ENCODE peak calls at places on chromosomes 12 and 14, in five cellular contexts. One of them, this sample, is unnamed.

GRCh38 chr14:93184391-93185332 is at the start of the genes LYSET and MOAP1:
- DNase-seq in uterus: peak
- DNase-seq in A549: peak
- DNase-seq in dorsolateral prefrontal cortex: peak
- DNase-seq in cardiac fibroblast: peak
- DNase-seq in this sample: peak

GRCh38 chr14:69657961-69658360 is 46.6 kb downstream of the SUSD6 start:
- DNase-seq in A549: no peak
- DNase-seq in uterus: no peak
- DNase-seq in cardiac fibroblast: peak
- DNase-seq in dorsolateral prefrontal cortex: no peak
- DNase-seq in this sample: peak

GRCh38 chr12:55718020-55718419 is 2.2 kb upstream of the RDH5 start:
- DNase-seq in uterus: no peak
- DNase-seq in cardiac fibroblast: peak
- DNase-seq in A549: no peak
- DNase-seq in dorsolateral prefrontal cortex: no peak
- DNase-seq in this sample: no peak

GRCh38 chr12:122895757-122896636 is at the start of gene VPS37B:
- DNase-seq in uterus: peak
- DNase-seq in cardiac fibroblast: peak
- DNase-seq in dorsolateral prefrontal cortex: peak
- DNase-seq in A549: peak
- DNase-seq in this sample: peak

GRCh38 chr14:71478542-71478941 is 453.7 kb upstream of the RGS6 start:
- DNase-seq in A549: no peak
- DNase-seq in uterus: no peak
- DNase-seq in dorsolateral prefrontal cortex: no peak
- DNase-seq in cardiac fibroblast: peak
- DNase-seq in this sample: no peak

GRCh38 chr14:30681752-30682355 is 59.7 kb downstream of the SCFD1 start:
- DNase-seq in uterus: no peak
- DNase-seq in A549: peak
- DNase-seq in cardiac fibroblast: peak
- DNase-seq in dorsolateral prefrontal cortex: no peak
- DNase-seq in this sample: no peak

GRCh38 chr12:12032771-12033588 is 37.8 kb upstream of the BCL2L14 start:
- DNase-seq in uterus: peak
- DNase-seq in cardiac fibroblast: peak
- DNase-seq in A549: peak
- DNase-seq in dorsolateral prefrontal cortex: peak
- DNase-seq in this sample: peak

GRCh38 chr14:23090254-23090636 is 4.7 kb downstream of the ACIN1 start:
- DNase-seq in uterus: no peak
- DNase-seq in cardiac fibroblast: no peak
- DNase-seq in dorsolateral prefrontal cortex: no peak
- DNase-seq in A549: no peak
- DNase-seq in this sample: peak

GRCh38 chr14:23185046-23185445 is 1.6 kb upstream of the SLC7A8 start:
- DNase-seq in dorsolateral prefrontal cortex: no peak
- DNase-seq in A549: no peak
- DNase-seq in cardiac fibroblast: peak
- DNase-seq in uterus: no peak
- DNase-seq in this sample: no peak

GRCh38 chr12:54948171-54948570 is 36.4 kb downstream of the TESPA1 start:
- DNase-seq in cardiac fibroblast: no peak
- DNase-seq in dorsolateral prefrontal cortex: no peak
- DNase-seq in uterus: no peak
- DNase-seq in A549: no peak
- DNase-seq in this sample: no peak

GRCh38 chr12:6093764-6094163 is 30.7 kb downstream of the VWF start:
- DNase-seq in A549: peak
- DNase-seq in uterus: no peak
- DNase-seq in cardiac fibroblast: no peak
- DNase-seq in dorsolateral prefrontal cortex: no peak
- DNase-seq in this sample: no peak

GRCh38 chr14:70168401-70168800 is 20.4 kb downstream of the SLC8A3 start:
- DNase-seq in dorsolateral prefrontal cortex: no peak
- DNase-seq in A549: no peak
- DNase-seq in uterus: no peak
- DNase-seq in cardiac fibroblast: no peak
- DNase-seq in this sample: no peak

GRCh38 chr14:65069874-65070709 is 32.2 kb downstream of the MAX start:
- DNase-seq in cardiac fibroblast: no peak
- DNase-seq in A549: no peak
- DNase-seq in uterus: no peak
- DNase-seq in dorsolateral prefrontal cortex: no peak
- DNase-seq in this sample: peak

GRCh38 chr14:106185837-106186233 is 659.5 kb downstream of the TMEM121 start:
- DNase-seq in uterus: no peak
- DNase-seq in dorsolateral prefrontal cortex: no peak
- DNase-seq in cardiac fibroblast: no peak
- DNase-seq in A549: no peak
- DNase-seq in this sample: no peak

GRCh38 chr14:91245029-91245428 is 525 bp upstream of the GPR68 start:
- DNase-seq in uterus: no peak
- DNase-seq in A549: no peak
- DNase-seq in dorsolateral prefrontal cortex: no peak
- DNase-seq in cardiac fibroblast: no peak
- DNase-seq in this sample: no peak

GRCh38 chr14:87869619-87870583 is 123.1 kb downstream of the GALC start:
- DNase-seq in dorsolateral prefrontal cortex: no peak
- DNase-seq in A549: no peak
- DNase-seq in cardiac fibroblast: no peak
- DNase-seq in uterus: peak
- DNase-seq in this sample: no peak

GRCh38 chr12:51339750-51340149 is 6.7 kb downstream of the CELA1 start:
- DNase-seq in dorsolateral prefrontal cortex: no peak
- DNase-seq in cardiac fibroblast: no peak
- DNase-seq in A549: no peak
- DNase-seq in uterus: no peak
- DNase-seq in this sample: no peak

GRCh38 chr12:51342416-51342815 is 4.1 kb downstream of the CELA1 start:
- DNase-seq in cardiac fibroblast: no peak
- DNase-seq in A549: no peak
- DNase-seq in dorsolateral prefrontal cortex: no peak
- DNase-seq in uterus: no peak
- DNase-seq in this sample: no peak

GRCh38 chr12:51343201-51343600 is 3.3 kb downstream of the CELA1 start:
- DNase-seq in dorsolateral prefrontal cortex: no peak
- DNase-seq in cardiac fibroblast: no peak
- DNase-seq in uterus: no peak
- DNase-seq in A549: no peak
- DNase-seq in this sample: no peak

GRCh38 chr12:51345681-51346080 is 798 bp downstream of the CELA1 start:
- DNase-seq in dorsolateral prefrontal cortex: no peak
- DNase-seq in A549: no peak
- DNase-seq in uterus: no peak
- DNase-seq in cardiac fibroblast: peak
- DNase-seq in this sample: no peak

DNA sequence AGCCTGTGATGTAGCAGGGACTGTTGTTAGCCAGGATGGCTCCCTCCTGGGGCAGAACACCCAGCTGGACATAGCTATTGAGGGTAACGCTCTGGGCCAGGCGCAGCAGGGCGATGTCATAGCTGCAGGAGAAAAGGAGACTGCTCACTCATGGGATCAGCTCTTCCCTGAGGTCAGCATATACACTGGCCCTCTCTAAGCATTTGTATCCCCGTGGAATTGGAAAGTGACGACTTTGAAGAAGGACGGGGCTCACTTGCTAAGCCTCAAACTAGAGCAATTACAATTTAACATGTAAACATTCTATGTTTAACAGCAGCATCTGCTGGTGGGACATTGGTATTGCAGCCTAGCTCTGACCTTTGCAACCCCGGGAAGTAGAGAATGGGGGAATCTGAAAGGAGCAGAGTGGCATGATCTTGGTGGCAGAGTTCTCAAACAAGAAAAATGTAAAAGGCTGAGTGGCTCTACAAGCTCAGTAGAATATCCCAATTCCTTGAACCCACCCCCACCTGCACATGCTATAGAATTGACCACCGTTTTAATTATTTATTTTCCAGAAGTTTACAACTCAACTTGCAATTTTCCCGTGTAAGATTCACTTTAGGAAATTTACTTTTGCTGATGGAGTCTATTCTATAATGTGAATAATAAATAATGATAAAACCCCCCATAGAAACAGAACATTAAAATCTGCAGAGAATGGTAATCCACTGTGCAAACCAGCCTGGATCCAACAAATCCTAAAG is 5.0 kb downstream of the CELA1 start:
- DNase-seq in uterus: peak
- DNase-seq in cardiac fibroblast: peak
- DNase-seq in A549: peak
- DNase-seq in dorsolateral prefrontal cortex: no peak
- DNase-seq in this sample: peak
- H3K4me3 ChIP-seq in uterus: no peak
- H3K4me3 ChIP-seq in cardiac fibroblast: peak
- H3K4me3 ChIP-seq in A549: no peak
- H3K4me3 ChIP-seq in dorsolateral prefrontal cortex: peak
- H3K4me3 ChIP-seq in this sample: no peak

GRCh38 chr14:68089146-68089715 is 269.7 kb downstream of the RAD51B start:
- DNase-seq in cardiac fibroblast: peak
- DNase-seq in uterus: peak
- DNase-seq in A549: peak
- DNase-seq in dorsolateral prefrontal cortex: no peak
- DNase-seq in this sample: no peak

GRCh38 chr14:68084256-68084655 is 264.7 kb downstream of the RAD51B start:
- DNase-seq in cardiac fibroblast: peak
- DNase-seq in dorsolateral prefrontal cortex: no peak
- DNase-seq in A549: peak
- DNase-seq in uterus: no peak
- DNase-seq in this sample: no peak

GRCh38 chr14:68082698-68083291 is 263.2 kb downstream of the RAD51B start:
- DNase-seq in uterus: no peak
- DNase-seq in dorsolateral prefrontal cortex: no peak
- DNase-seq in cardiac fibroblast: no peak
- DNase-seq in A549: no peak
- DNase-seq in this sample: no peak

GRCh38 chr14:68088463-68088862 is 268.9 kb downstream of the RAD51B start:
- DNase-seq in uterus: peak
- DNase-seq in A549: peak
- DNase-seq in dorsolateral prefrontal cortex: no peak
- DNase-seq in cardiac fibroblast: peak
- DNase-seq in this sample: no peak

DNA sequence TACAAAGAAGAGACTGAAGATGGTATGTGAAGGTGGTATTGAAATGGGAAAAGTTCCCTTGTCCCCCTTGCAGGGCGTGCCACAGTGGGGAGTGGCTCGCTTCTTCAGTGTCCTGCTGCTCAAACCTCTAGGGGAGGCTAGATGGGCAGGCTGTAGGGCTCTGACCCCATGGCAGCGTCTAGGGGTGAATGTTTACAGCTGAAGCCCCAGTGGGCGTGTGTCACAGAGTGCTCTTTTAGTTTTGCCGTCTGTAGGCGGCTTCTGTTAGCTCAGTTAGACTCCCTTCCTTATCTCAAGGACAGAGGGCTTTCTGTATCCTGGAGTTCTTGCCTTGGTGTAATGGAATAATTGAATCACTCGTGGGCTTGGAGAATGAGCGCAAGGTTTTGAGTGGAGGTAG is 266.2 kb downstream of the RAD51B start:
- DNase-seq in A549: no peak
- DNase-seq in cardiac fibroblast: no peak
- DNase-seq in dorsolateral prefrontal cortex: no peak
- DNase-seq in uterus: no peak
- DNase-seq in this sample: no peak
- TF ChIP-seq CTCF in A549: no peak
- TF ChIP-seq CTCF in cardiac fibroblast: no peak
- TF ChIP-seq CTCF in dorsolateral prefrontal cortex: no peak
- TF ChIP-seq CTCF in uterus: no peak
- TF ChIP-seq CTCF in this sample: no peak

GRCh38 chr12:106301241-106301610 is 1.3 kb upstream of the TCP11L2 start:
- DNase-seq in cardiac fibroblast: no peak
- DNase-seq in uterus: no peak
- DNase-seq in dorsolateral prefrontal cortex: no peak
- DNase-seq in A549: no peak
- DNase-seq in this sample: no peak
- H3K4me3 ChIP-seq in cardiac fibroblast: no peak
- H3K4me3 ChIP-seq in uterus: no peak
- H3K4me3 ChIP-seq in dorsolateral prefrontal cortex: peak
- H3K4me3 ChIP-seq in A549: peak
- H3K4me3 ChIP-seq in this sample: no peak

GRCh38 chr14:61753631-61754030 is 8.6 kb upstream of the SNAPC1 start:
- DNase-seq in dorsolateral prefrontal cortex: no peak
- DNase-seq in A549: no peak
- DNase-seq in uterus: no peak
- DNase-seq in cardiac fibroblast: peak
- DNase-seq in this sample: no peak
- TF ChIP-seq CTCF in dorsolateral prefrontal cortex: no peak
- TF ChIP-seq CTCF in A549: no peak
- TF ChIP-seq CTCF in uterus: no peak
- TF ChIP-seq CTCF in cardiac fibroblast: peak
- TF ChIP-seq CTCF in this sample: no peak

GRCh38 chr12:114328292-114328691 is 77.7 kb downstream of the TBX5 start:
- DNase-seq in cardiac fibroblast: no peak
- DNase-seq in A549: no peak
- DNase-seq in dorsolateral prefrontal cortex: no peak
- DNase-seq in uterus: no peak
- DNase-seq in this sample: no peak

GRCh38 chr12:114327765-114328164 is 78.2 kb downstream of the TBX5 start:
- DNase-seq in A549: no peak
- DNase-seq in dorsolateral prefrontal cortex: no peak
- DNase-seq in cardiac fibroblast: no peak
- DNase-seq in uterus: no peak
- DNase-seq in this sample: no peak
- H3K4me3 ChIP-seq in A549: no peak
- H3K4me3 ChIP-seq in dorsolateral prefrontal cortex: no peak
- H3K4me3 ChIP-seq in cardiac fibroblast: no peak
- H3K4me3 ChIP-seq in uterus: no peak
- H3K4me3 ChIP-seq in this sample: no peak

GRCh38 chr12:32949815-32950214 is 53.2 kb upstream of the PKP2 start:
- DNase-seq in dorsolateral prefrontal cortex: no peak
- DNase-seq in uterus: no peak
- DNase-seq in cardiac fibroblast: no peak
- DNase-seq in A549: no peak
- DNase-seq in this sample: no peak

GRCh38 chr12:32944195-32944594 is 47.6 kb upstream of the PKP2 start:
- DNase-seq in uterus: no peak
- DNase-seq in A549: peak
- DNase-seq in dorsolateral prefrontal cortex: no peak
- DNase-seq in cardiac fibroblast: no peak
- DNase-seq in this sample: no peak

GRCh38 chr12:32946504-32947131 is 50.0 kb upstream of the PKP2 start:
- DNase-seq in cardiac fibroblast: no peak
- DNase-seq in dorsolateral prefrontal cortex: no peak
- DNase-seq in A549: no peak
- DNase-seq in uterus: no peak
- DNase-seq in this sample: no peak

DNA sequence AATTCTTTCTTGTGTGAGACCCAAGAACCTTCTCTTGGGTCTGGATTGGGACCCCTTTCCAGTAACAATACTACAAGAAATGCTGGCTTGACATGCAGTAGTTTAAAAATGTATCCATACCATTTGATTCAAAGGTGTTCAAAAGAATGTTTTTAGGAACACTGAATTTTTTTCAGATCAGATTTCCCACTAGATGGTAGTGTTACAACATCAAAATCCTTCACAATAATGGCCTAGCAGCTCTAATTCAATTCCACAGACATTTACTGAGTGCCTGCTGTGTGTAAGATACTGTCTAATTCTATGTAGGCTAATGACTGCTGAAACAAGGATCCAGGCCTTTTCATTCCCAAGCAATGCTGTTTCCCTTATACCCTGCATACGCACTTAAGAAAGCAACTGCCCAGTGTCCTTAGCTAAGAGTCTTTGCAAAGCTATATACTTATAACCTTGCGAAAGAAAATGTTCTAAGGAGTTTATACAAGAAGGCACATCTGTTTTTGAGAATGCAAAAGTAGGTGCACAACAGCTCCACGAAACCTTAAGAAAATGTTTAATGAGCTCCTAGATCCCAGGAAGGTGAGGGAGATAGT is 50.7 kb upstream of the PKP2 start:
- DNase-seq in cardiac fibroblast: peak
- DNase-seq in dorsolateral prefrontal cortex: no peak
- DNase-seq in uterus: no peak
- DNase-seq in A549: peak
- DNase-seq in this sample: peak
- TF ChIP-seq CTCF in cardiac fibroblast: no peak
- TF ChIP-seq CTCF in dorsolateral prefrontal cortex: peak
- TF ChIP-seq CTCF in uterus: no peak
- TF ChIP-seq CTCF in A549: peak
- TF ChIP-seq CTCF in this sample: peak

This sample was measured in LNCaP clone FGC.